ENCODE peak calls at places on chromosome 12, in seven cellular contexts. J, P, V, S, T, H and R are unnamed samples.

GRCh38 chr12:93461503-93461902 is 5.8 kb upstream of the MRPL42 start:
- DNase-seq in V (no peak), J (no peak), P (no peak), T (no peak), H (no peak), S (no peak), R (no peak)

GRCh38 chr12:119302334-119303132 is 32.0 kb upstream of the CCDC60 start:
- DNase-seq in J (no peak), P (no peak), S (no peak), T (no peak), V (no peak), H (no peak), R (peak)

GRCh38 chr12:9381619-9382018 is 173.4 kb upstream of the PZP start:
- DNase-seq in S (no peak), T (no peak), H (no peak), P (no peak), J (no peak), V (no peak), R (no peak)

GRCh38 chr12:29649722-29650121 is 134.0 kb downstream of the TMTC1 start:
- DNase-seq in J (no peak), S (no peak), P (no peak), T (no peak), H (peak), V (no peak), R (no peak)

GRCh38 chr12:126243814-126244213 is 1178.6 kb downstream of the AACS start:
- DNase-seq in J (no peak), H (no peak), P (no peak), V (no peak), S (no peak), T (no peak), R (no peak)

GRCh38 chr12:1421091-1421902 is 173.1 kb downstream of the FBXL14 start:
- DNase-seq in T (no peak), J (no peak), P (no peak), S (no peak), V (no peak), H (no peak), R (no peak)

GRCh38 chr12:124024263-124024678 is 51.3 kb downstream of the ZNF664 start:
- DNase-seq in J (no peak), V (no peak), T (no peak), S (no peak), P (peak), H (peak), R (no peak)

GRCh38 chr12:13390381-13390856 is 193.9 kb downstream of the EMP1 start:
- DNase-seq in V (peak), J (no peak), T (no peak), H (peak), S (peak), P (peak), R (peak)

GRCh38 chr12:30964896-30965612 is 38.5 kb downstream of the TSPAN11 start:
- DNase-seq in T (no peak), J (no peak), P (no peak), V (no peak), H (no peak), S (no peak), R (no peak)

GRCh38 chr12:85825751-85826150 is 10.5 kb downstream of the RASSF9 start:
- DNase-seq in T (no peak), S (no peak), H (no peak), J (no peak), P (no peak), V (no peak), R (no peak)

GRCh38 chr12:107320929-107321618 is 227.7 kb upstream of the CRY1 start:
- DNase-seq in S (peak), H (no peak), V (no peak), J (peak), P (peak), T (no peak), R (no peak)

GRCh38 chr12:128959931-128960330 is 106.7 kb downstream of the GLT1D1 start:
- DNase-seq in J (no peak), T (no peak), H (no peak), V (no peak), S (no peak), P (no peak), R (no peak)

GRCh38 chr12:24864796-24865125 is 84.1 kb downstream of the BCAT1 start:
- DNase-seq in J (no peak), P (peak), V (no peak), S (no peak), H (peak), T (no peak), R (no peak)

GRCh38 chr12:77226398-77226797 is 161.0 kb upstream of the E2F7 start:
- DNase-seq in J (no peak), V (no peak), H (no peak), T (no peak), P (no peak), S (no peak), R (no peak)

GRCh38 chr12:120468271-120468845 is 1.2 kb downstream of the SRSF9 start:
- DNase-seq in T (no peak), P (peak), J (no peak), V (no peak), S (no peak), H (peak), R (peak)

GRCh38 chr12:77120156-77120555 is 54.8 kb upstream of the E2F7 start:
- DNase-seq in H (no peak), J (no peak), P (no peak), V (no peak), T (no peak), S (no peak), R (no peak)

GRCh38 chr12:105072888-105073488 is 11.3 kb downstream of the ALDH1L2 start:
- DNase-seq in J (no peak), P (no peak), H (no peak), V (no peak), S (no peak), T (no peak), R (no peak)

GRCh38 chr12:111467092-111467861 is 61.6 kb downstream of the SH2B3 start:
- DNase-seq in J (no peak), P (no peak), H (no peak), V (no peak), S (no peak), T (no peak), R (no peak)

GRCh38 chr12:98645572-98646067 is 530 bp downstream of the APAF1 start:
- DNase-seq in S (peak), J (no peak), H (peak), P (no peak), V (peak), T (no peak), R (no peak)

GRCh38 chr12:114848661-114849060 is 164.7 kb upstream of the TBX3 start:
- DNase-seq in J (no peak), V (no peak), T (no peak), H (peak), P (peak), S (no peak), R (no peak)

GRCh38 chr12:97386133-97386581 is 76.4 kb upstream of the RMST start:
- DNase-seq in V (no peak), H (no peak), J (no peak), P (peak), T (no peak), S (no peak), R (no peak)

GRCh38 chr12:3131129-3131528 is 54.0 kb downstream of the TSPAN9 start:
- DNase-seq in J (no peak), H (no peak), P (no peak), S (no peak), V (no peak), T (no peak), R (no peak)

GRCh38 chr12:65830305-65830704 is 6.0 kb downstream of the HMGA2 start:
- DNase-seq in P (no peak), T (no peak), H (peak), S (no peak), J (no peak), V (no peak), R (no peak)

GRCh38 chr12:129676411-129676810 is 227.4 kb downstream of the TMEM132D start:
- DNase-seq in V (no peak), H (no peak), S (no peak), J (no peak), P (no peak), T (no peak), R (no peak)

GRCh38 chr12:70609739-70610491 is 27.3 kb downstream of the PTPRB start:
- DNase-seq in V (no peak), P (no peak), J (no peak), T (no peak), H (peak), S (peak), R (peak)

GRCh38 chr12:123035841-123036240 is 55.4 kb downstream of the ARL6IP4 start:
- DNase-seq in J (no peak), P (no peak), H (no peak), V (no peak), T (no peak), S (no peak), R (no peak)

GRCh38 chr12:50764861-50765324 is 992 bp downstream of the ATF1 start:
- DNase-seq in T (no peak), P (no peak), J (peak), S (peak), V (no peak), H (peak), R (peak)

GRCh38 chr12:96986883-96987523 is 79.9 kb downstream of the NEDD1 start:
- DNase-seq in S (peak), J (no peak), V (no peak), P (peak), H (peak), T (no peak), R (no peak)

GRCh38 chr12:1501695-1502440 is 92.5 kb downstream of the FBXL14 start:
- DNase-seq in P (no peak), J (no peak), S (no peak), H (no peak), V (no peak), T (no peak), R (no peak)

GRCh38 chr12:92259852-92260251 is 114.2 kb upstream of the BTG1 start:
- DNase-seq in T (no peak), S (no peak), V (no peak), J (no peak), P (no peak), H (no peak), R (no peak)